ENCODE peak calls at places on chromosomes 13 and 19, in seven cellular contexts. V is uterus, P is body of pancreas, J is breast epithelium, D is ovary, Y is esophagus squamous epithelium, H is H1. W is an unnamed sample.

GRCh38 chr13:80001510-80001842 is 339.4 kb downstream of the SPRY2 start:
- DNase-seq in P (no peak), V (no peak), D (no peak), Y (no peak), H (no peak), J (no peak), W (no peak)

GRCh38 chr19:35220315-35220921 is 8.1 kb downstream of the FAM187B start:
- DNase-seq in D (no peak), H (no peak), J (no peak), Y (no peak), V (no peak), P (no peak), W (no peak)

GRCh38 chr13:67146523-67147130 is 83.5 kb downstream of the PCDH9 start:
- DNase-seq in P (no peak), J (no peak), V (no peak), D (no peak), H (no peak), Y (no peak), W (no peak)

GRCh38 chr13:51041126-51041525 is 69.9 kb downstream of the C13orf42 start:
- DNase-seq in Y (no peak), V (no peak), P (no peak), J (no peak), D (no peak), H (no peak), W (no peak)

GRCh38 chr13:66530686-66531085 is 699.5 kb downstream of the PCDH9 start:
- DNase-seq in D (no peak), Y (no peak), J (no peak), H (no peak), V (no peak), P (no peak), W (no peak)

GRCh38 chr13:43663474-43664090 is 123.2 kb downstream of the ENOX1 start:
- DNase-seq in J (no peak), H (no peak), P (no peak), V (no peak), Y (no peak), D (no peak), W (no peak)

GRCh38 chr13:32659736-32660135 is 73.5 kb downstream of the PDS5B start:
- DNase-seq in D (no peak), J (no peak), H (no peak), P (no peak), V (no peak), Y (no peak), W (no peak)

GRCh38 chr19:10339380-10339960 is at the start of gene ICAM3:
- DNase-seq in Y (no peak), J (no peak), H (peak; percentile 64), V (no peak), D (no peak), P (peak; percentile 24), W (peak; percentile 71)

GRCh38 chr19:30001794-30002193 is 59.8 kb downstream of the URI1 start:
- DNase-seq in D (no peak), V (no peak), P (no peak), J (no peak), H (no peak), Y (no peak), W (no peak)

GRCh38 chr13:40069173-40070044 is 413.9 kb downstream of the COG6 start:
- DNase-seq in H (peak; percentile 84), Y (no peak), P (peak; percentile 82), V (peak; percentile 87), D (peak; percentile 83), J (peak; percentile 65), W (peak; percentile 71)

GRCh38 chr19:932647-933552 is 7.1 kb downstream of the ARID3A start:
- DNase-seq in D (peak; percentile 83), V (peak; percentile 80), P (peak; percentile 51), J (no peak), Y (no peak), H (peak; percentile 56), W (no peak)
- H3K4me1 ChIP-seq in D (peaks cover 25% of the 10 kb centered on the region), V (peaks cover 29% of the 10 kb centered on the region), P (peaks cover 38% of the 10 kb centered on the region), J (peaks cover 11% of the 10 kb centered on the region), Y (peaks cover 48% of the 10 kb centered on the region), H (peaks cover under 1% of the 10 kb centered on the region), W (no peaks in the 10 kb centered on the region)

DNA sequence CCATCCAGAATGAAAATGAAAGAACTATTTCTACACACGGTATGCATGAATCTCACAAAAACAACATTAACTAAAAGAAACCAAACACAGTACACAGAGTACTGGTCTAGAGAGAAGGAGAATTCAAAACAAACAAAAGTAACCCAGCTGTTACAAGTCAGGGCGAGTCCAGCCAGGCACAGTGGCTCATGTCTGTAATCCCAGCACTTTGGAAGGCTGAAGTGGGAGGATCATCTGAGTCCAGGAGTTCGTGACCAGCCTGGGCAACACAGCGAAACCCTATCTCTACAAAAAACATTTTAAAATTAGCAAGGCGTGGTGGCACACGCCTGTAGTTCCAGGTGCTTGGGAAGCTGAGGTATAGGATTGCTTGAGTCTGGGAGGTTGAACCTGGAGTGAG is 1.7 kb upstream of the PSMC4 start:
- DNase-seq in V (no peak), Y (no peak), D (no peak), H (no peak), P (no peak), J (no peak), W (no peak)
- H3K4me3 ChIP-seq in V (no peak overlapping the region), Y (peak overlapping the region; percentile 87), D (no peak overlapping the region), H (no peak overlapping the region), P (no peak overlapping the region), J (no peak overlapping the region), W (no peak overlapping the region)

DNA sequence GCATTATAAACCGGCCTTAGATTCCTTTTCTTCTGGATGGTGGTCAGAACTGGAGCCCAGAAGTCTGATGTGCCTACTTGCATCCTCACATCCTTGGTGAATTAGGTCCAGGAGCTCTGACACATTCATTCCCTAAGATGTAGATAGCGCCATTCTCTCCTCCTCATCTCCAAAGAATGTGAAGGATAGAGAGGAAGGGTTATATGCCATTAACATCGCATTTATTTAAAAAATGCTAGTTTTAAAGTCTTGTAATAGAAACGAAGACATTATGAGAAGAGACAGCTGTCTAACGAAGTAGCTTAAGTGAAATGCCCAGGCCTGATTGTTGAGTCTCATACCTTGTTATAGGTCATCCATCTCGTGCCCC is 9.7 kb downstream of the MBNL2 start:
- DNase-seq in V (no peak), D (no peak), J (no peak), H (no peak), P (no peak), Y (no peak), W (no peak)
- TF ChIP-seq POLR2A in V (no peak), D (no peak), J (no peak), H (no peak), P (no peak), Y (no peak), W (no peak)

GRCh38 chr19:17080441-17080803 is 4.8 kb downstream of the MYO9B start:
- DNase-seq in H (no peak), V (no peak), J (no peak), Y (no peak), P (no peak), D (no peak), W (no peak)

GRCh38 chr19:17078038-17078919 is 2.7 kb downstream of the MYO9B start:
- DNase-seq in V (no peak), J (no peak), Y (no peak), P (no peak), H (no peak), D (no peak), W (no peak)

GRCh38 chr19:17081672-17082630 is 6.4 kb downstream of the MYO9B start:
- DNase-seq in H (no peak), P (peak; percentile 24), Y (no peak), D (no peak), V (peak; percentile 50), J (no peak), W (no peak)

GRCh38 chr19:17078920-17079709 is 3.5 kb downstream of the MYO9B start:
- DNase-seq in D (no peak), P (peak; percentile 30), V (no peak), Y (no peak), J (no peak), H (no peak), W (no peak)

GRCh38 chr19:17079710-17080440 is 4.3 kb downstream of the MYO9B start:
- DNase-seq in D (no peak), Y (peak; percentile 49), J (peak; percentile 69), H (no peak), P (peak; percentile 65), V (peak; percentile 90), W (no peak)
- H3K4me1 ChIP-seq in D (peaks cover 2% of the 10 kb centered on the region), Y (peaks cover 65% of the 10 kb centered on the region), J (peaks cover 2% of the 10 kb centered on the region), H (peaks cover 3% of the 10 kb centered on the region), P (peaks cover 32% of the 10 kb centered on the region), V (peaks cover 18% of the 10 kb centered on the region), W (peaks cover 36% of the 10 kb centered on the region)

GRCh38 chr19:19407640-19407933 is 2.1 kb downstream of the GATAD2A start:
- DNase-seq in J (no peak), V (no peak), D (no peak), Y (no peak), H (no peak), P (no peak), W (no peak)
- H3K4me3 ChIP-seq in J (peak overlapping the region; percentile 93), V (peak overlapping the region; percentile 97), D (no peak overlapping the region), Y (peak overlapping the region; percentile 89), H (peak overlapping the region; percentile 78), P (no peak overlapping the region), W (no peak overlapping the region)

DNA sequence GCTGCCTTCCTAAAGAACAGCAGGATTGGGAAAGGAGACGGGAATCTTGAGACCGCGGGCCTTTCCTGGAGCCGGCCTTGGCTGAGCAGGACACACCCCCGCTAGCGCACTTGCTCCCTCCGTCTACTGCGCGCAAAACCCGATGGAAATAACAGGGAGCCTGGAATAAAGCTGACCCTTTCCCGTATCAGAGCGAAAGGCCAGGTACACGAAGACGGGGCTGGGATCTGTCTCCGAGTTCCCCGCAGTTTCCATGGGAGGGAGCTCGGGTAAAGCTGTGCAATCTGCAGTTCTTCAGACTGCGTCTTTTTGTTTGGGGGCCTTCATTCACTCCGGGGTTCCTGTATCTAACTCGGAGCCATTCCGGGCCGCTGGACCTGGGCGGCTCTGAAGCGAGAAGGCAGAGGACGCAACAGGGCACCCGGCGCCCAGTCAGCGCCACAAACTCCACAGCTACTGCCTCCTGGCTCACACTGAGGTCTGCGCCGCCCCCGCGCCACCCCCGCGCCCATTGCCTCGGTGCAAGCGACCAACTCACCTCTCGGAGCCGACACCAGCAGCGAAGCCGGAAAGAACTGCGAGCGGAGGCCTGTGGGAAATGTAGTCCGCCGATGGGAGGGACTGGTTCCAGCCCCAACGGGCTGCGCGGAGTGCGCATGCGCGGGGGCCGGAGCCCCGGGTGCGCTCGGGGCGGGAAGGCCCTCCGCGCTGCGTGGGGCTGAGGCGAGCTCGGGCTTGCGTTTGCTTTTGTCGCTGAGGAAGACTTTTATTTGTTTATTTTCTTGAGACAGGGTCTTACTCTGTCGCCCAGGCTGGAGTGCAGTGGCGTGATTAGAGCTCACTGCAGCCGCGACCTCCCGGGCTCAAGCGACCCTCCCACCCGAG is at the start of gene ZFP14:
- DNase-seq in Y (peak; percentile 60), P (peak; percentile 96), J (peak; percentile 87), V (peak; percentile 91), H (peak; percentile 91), D (peak; percentile 93), W (peak; percentile 97)
- TF ChIP-seq POLR2A in Y (peak; percentile 84), P (peak; percentile 87), J (peak; percentile 50), V (peak; percentile 72), H (no peak), D (peak; percentile 48), W (peak; percentile 75)

DNA sequence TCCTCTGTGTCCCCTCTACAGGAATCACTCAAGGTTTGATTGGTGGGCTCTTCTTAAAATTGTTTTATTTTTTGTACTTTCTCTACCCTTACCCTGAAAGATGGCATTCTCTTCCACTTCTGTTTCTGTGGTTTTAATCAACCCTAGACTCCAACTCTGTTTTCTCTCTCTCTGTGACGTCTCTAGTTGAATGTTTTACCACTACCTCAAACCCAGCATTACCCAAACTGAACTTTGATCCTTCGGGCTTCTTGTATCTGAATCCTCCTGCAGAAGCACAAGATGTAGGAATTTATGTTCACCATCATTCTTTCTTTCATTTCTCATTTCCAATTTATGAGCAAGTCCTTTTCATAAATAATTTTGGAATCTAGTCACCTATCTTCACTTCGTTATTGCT is 39.9 kb downstream of the PCCA start:
- DNase-seq in V (no peak), Y (no peak), P (no peak), J (no peak), D (no peak), H (no peak), W (no peak)
- H3K4me1 ChIP-seq in V (no peaks in the 10 kb centered on the region), Y (peaks cover 7% of the 10 kb centered on the region), P (peaks cover 19% of the 10 kb centered on the region), J (no peaks in the 10 kb centered on the region), D (peaks cover 5% of the 10 kb centered on the region), H (peaks cover 3% of the 10 kb centered on the region), W (peaks cover 12% of the 10 kb centered on the region)

W was measured in right lobe of liver.